ENCODE peak calls at places on chromosomes 4 and X, in four cellular contexts. H, F, K and I are unnamed samples.

GRCh38 chr4:167023359-167023925 is 210.9 kb downstream of the SPOCK3 start:
- DNase-seq in K (no peak), F (no peak), H (no peak), I (no peak)

GRCh38 chrX:37679230-37679629 is 6.4 kb upstream of the XK start:
- DNase-seq in F (no peak), H (no peak), K (no peak), I (no peak)

GRCh38 chr4:151711680-151712079 is 49.1 kb downstream of the GATB start:
- DNase-seq in H (peak; percentile 52), K (no peak), F (no peak), I (no peak)

GRCh38 chr4:142128529-142128928 is 492.1 kb downstream of the IL15 start:
- DNase-seq in K (no peak), F (no peak), H (peak; percentile 74), I (no peak)

GRCh38 chrX:136747003-136747986 is 33.4 kb downstream of the ARHGEF6 start:
- DNase-seq in K (no peak), F (no peak), H (no peak), I (no peak)

GRCh38 chr4:66524778-66525177 is 854.5 kb upstream of the EPHA5 start:
- DNase-seq in K (no peak), H (no peak), F (no peak), I (no peak)

GRCh38 chr4:62250100-62250499 is 1050.0 kb downstream of the ADGRL3 start:
- DNase-seq in F (no peak), H (no peak), K (no peak), I (no peak)

GRCh38 chr4:77699731-77700210 is 94.2 kb downstream of the CXCL13 start:
- DNase-seq in H (peak; percentile 71), K (no peak), F (no peak), I (peak; percentile 17)

GRCh38 chr4:54226399-54227260 is 2.5 kb upstream of the PDGFRA start:
- DNase-seq in K (no peak), H (peak; percentile 43), F (no peak), I (no peak)